ENCODE peak calls at places on chromosomes 1 and 21, in eight cellular contexts. Q is Peyer's patch, X is esophagus squamous epithelium, S is ovary, H is body of pancreas, A is prostate gland, W is IMR-90, K is spleen. M is an unnamed sample.

GRCh38 chr1:114113801-114114750 is 39.6 kb downstream of the SYT6 start:
- DNase-seq in A (no peak), W (peak; percentile 6), H (no peak), X (no peak), Q (no peak), K (no peak), S (no peak), M (no peak)

GRCh38 chr1:157399984-157400382 is 152.3 kb downstream of the FCRL5 start:
- DNase-seq in K (no peak), H (no peak), S (no peak), Q (no peak), W (no peak), X (no peak), A (no peak), M (no peak)

GRCh38 chr1:203361843-203362524 is 11.1 kb upstream of the FMOD start:
- DNase-seq in K (peak; percentile 87), H (no peak), X (no peak), W (peak; percentile 82), S (peak; percentile 8), A (no peak), Q (peak; percentile 43), M (no peak)

GRCh38 chr1:247407180-247407616 is 8.8 kb upstream of the NLRP3 start:
- DNase-seq in Q (peak; percentile 46), X (no peak), A (no peak), S (no peak), H (no peak), K (peak; percentile 86), W (no peak), M (no peak)

GRCh38 chr1:158506369-158506987 is 34.5 kb downstream of the OR10R2 start:
- DNase-seq in K (no peak), W (peak; percentile 8), H (peak; percentile 8), S (no peak), A (no peak), Q (peak; percentile 47), X (no peak), M (no peak)

GRCh38 chr1:41629571-41629970 is 145.1 kb upstream of the EDN2 start:
- DNase-seq in Q (no peak), K (no peak), X (no peak), H (no peak), W (peak; percentile 85), S (no peak), A (no peak), M (no peak)

GRCh38 chr1:22874785-22875184 is 97.9 kb downstream of the LACTBL1 start:
- DNase-seq in K (no peak), W (no peak), Q (no peak), H (no peak), S (no peak), X (no peak), A (no peak), M (no peak)

GRCh38 chr21:16198546-16198945 is 468.8 kb downstream of the USP25 start:
- DNase-seq in Q (no peak), K (no peak), W (no peak), A (no peak), X (no peak), H (no peak), S (no peak), M (no peak)

GRCh38 chr1:230176871-230177411 is 109.9 kb downstream of the GALNT2 start:
- DNase-seq in W (peak; percentile 41), Q (no peak), A (no peak), X (no peak), S (peak; percentile 76), H (peak; percentile 87), K (no peak), M (no peak)

GRCh38 chr1:27623327-27624212 is 11.4 kb downstream of the FGR start:
- DNase-seq in Q (no peak), K (no peak), S (no peak), A (no peak), X (no peak), H (no peak), W (no peak), M (peak; percentile 57)

GRCh38 chr1:232335751-232336274 is 294.1 kb downstream of the SIPA1L2 start:
- DNase-seq in A (no peak), X (no peak), H (no peak), K (no peak), W (no peak), Q (no peak), S (no peak), M (no peak)

GRCh38 chr1:241990040-241990439 is 8.9 kb downstream of the MAP1LC3C start:
- DNase-seq in X (no peak), K (no peak), S (peak; percentile 88), W (peak; percentile 82), A (no peak), H (peak; percentile 62), Q (peak; percentile 36), M (peak; percentile 91)

GRCh38 chr1:59819566-59820438 is 5.1 kb downstream of the HOOK1 start:
- DNase-seq in X (no peak), S (no peak), K (no peak), W (no peak), H (no peak), A (no peak), Q (no peak), M (no peak)

GRCh38 chr1:214233856-214234634 is 46.9 kb upstream of the SMYD2 start:
- DNase-seq in K (no peak), W (no peak), Q (no peak), H (no peak), A (no peak), S (no peak), X (no peak), M (no peak)

GRCh38 chr1:201353186-201353940 is 24.1 kb downstream of the TNNT2 start:
- DNase-seq in H (peak; percentile 3), Q (no peak), A (no peak), K (peak; percentile 47), S (no peak), W (no peak), X (no peak), M (peak; percentile 49)

GRCh38 chr1:54287176-54287650 is 87.2 kb downstream of the MRPL37 start:
- DNase-seq in Q (peak; percentile 38), A (peak; percentile 87), K (peak; percentile 82), W (peak; percentile 55), S (peak; percentile 79), X (peak; percentile 10), H (peak; percentile 80), M (peak; percentile 90)

DNA sequence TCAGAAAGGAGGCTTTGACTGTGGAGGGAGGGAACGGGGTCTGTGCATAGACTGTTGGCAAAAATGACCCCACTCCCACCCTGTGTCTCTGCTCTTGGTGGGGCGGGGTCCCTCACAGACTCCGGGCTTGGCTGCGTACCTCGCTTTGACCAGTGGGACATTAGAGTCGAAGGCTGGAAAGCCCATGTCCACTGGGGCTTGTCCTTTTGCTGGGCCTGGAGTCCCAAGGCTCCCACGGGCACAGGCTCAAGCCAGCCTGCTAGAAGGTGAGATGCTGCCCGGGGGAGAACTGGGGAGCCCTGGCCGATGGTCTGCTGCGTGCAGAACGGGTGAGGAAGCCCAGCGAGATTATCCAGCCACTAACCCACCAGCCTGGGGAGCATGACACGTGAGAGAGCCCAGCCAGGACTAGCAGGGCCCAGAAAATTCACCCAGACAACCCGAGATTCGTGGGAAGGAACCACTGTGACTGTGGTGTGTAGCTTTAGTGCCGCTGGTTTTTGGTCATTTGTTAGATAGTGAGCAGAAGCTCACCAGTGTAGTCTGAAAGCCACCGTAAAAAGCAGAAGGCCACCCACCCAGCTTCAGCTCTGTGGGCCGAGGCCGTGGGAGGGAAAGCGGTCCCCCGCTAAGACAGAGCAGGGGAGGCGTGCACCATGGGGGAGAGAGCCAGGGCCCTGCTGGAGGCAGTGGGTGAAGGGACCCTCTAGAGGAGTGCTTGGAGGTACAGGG is 78.3 kb upstream of the C1orf174 start:
- DNase-seq in Q (no peak), X (no peak), S (no peak), H (no peak), K (peak; percentile 50), W (no peak), A (no peak), M (no peak)
- H3K9me3 ChIP-seq in Q (no peaks in the 10 kb centered on the region), X (no peaks in the 10 kb centered on the region), S (no peaks in the 10 kb centered on the region), H (no peaks in the 10 kb centered on the region), K (no peaks in the 10 kb centered on the region), W (peaks cover 65% of the 10 kb centered on the region), A (no peaks in the 10 kb centered on the region), M (no peaks in the 10 kb centered on the region)

DNA sequence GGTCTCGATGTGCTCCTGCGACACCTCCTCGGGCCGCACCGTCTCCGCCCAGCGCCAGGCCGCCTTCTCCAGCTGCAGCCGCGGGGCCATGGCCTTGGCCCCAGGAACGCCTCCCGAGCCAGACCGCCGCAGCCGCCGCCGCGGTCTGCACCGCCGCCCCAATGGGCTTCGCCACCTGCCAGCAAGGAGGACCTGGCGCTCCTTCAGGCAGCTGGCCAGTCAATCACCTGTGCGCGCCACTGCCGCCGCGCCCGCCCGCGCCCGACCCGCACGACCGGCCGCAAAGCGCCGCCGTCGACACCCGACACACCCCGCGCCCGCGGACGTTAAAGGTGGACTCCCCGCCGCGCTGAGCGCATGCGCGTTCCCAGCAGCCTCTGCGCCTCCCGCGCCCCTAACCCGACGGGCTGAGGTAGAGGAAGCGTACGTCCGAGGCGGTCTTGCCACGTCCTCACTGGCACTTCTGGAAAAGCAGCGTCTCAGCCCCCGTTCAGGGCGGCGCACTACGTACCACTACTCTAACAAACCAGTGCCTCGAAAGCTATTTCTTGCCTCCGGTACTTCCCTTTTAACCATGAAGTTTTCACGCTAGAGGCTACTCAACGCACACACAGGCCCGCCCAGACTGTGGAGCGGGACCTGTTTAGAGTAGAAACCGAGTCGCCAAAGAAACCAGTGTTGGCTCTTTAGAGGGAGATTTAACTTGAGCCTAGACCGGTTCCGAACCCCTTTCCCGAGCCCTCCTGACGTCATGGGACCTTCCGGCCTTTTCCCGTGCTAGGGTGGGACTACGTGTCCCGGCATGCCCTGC is at the start of gene USP48:
- DNase-seq in K (peak; percentile 100), S (peak; percentile 97), Q (peak; percentile 97), H (peak; percentile 98), X (peak; percentile 86), A (peak; percentile 98), W (peak; percentile 97), M (peak; percentile 97)
- TF ChIP-seq POLR2A in K (peak; percentile 88), S (peak; percentile 99), Q (peak; percentile 96), H (peak; percentile 97), X (peak; percentile 75), A (peak; percentile 87), W (peak; percentile 98), M (peak; percentile 96)

GRCh38 chr1:42748461-42749410 is 8.7 kb upstream of the CLDN19 start:
- DNase-seq in S (no peak), K (no peak), A (no peak), W (no peak), H (no peak), Q (no peak), X (no peak), M (peak; percentile 30)

GRCh38 chr1:42748021-42748420 is 8.0 kb upstream of the CLDN19 start:
- DNase-seq in Q (no peak), W (no peak), S (no peak), X (no peak), K (no peak), A (no peak), H (no peak), M (peak; percentile 38)

GRCh38 chr1:42746436-42747105 is 6.5 kb upstream of the CLDN19 start:
- DNase-seq in W (no peak), X (no peak), A (no peak), Q (no peak), K (no peak), S (no peak), H (no peak), M (peak; percentile 71)

GRCh38 chr1:42745851-42746250 is 5.8 kb upstream of the CLDN19 start:
- DNase-seq in S (no peak), H (no peak), K (no peak), W (no peak), A (no peak), Q (no peak), X (no peak), M (peak; percentile 65)

GRCh38 chr1:42747125-42747524 is 7.1 kb upstream of the CLDN19 start:
- DNase-seq in W (no peak), K (peak; percentile 84), A (no peak), X (no peak), S (peak; percentile 44), H (peak; percentile 60), Q (no peak), M (peak; percentile 79)
- TF ChIP-seq CTCF in W (peak; percentile 46), K (peak; percentile 54), A (peak; percentile 75), X (peak; percentile 64), S (no peak), H (peak; percentile 54), Q (peak; percentile 65), M (peak; percentile 48)

GRCh38 chr1:187951817-187952216 is 1123.1 kb downstream of the PLA2G4A start:
- DNase-seq in X (no peak), Q (no peak), S (no peak), W (no peak), H (no peak), A (no peak), K (no peak), M (no peak)
- H3K9me3 ChIP-seq in X (peaks cover 3% of the 10 kb centered on the region), Q (no peaks in the 10 kb centered on the region), S (no peaks in the 10 kb centered on the region), W (peaks cover 3% of the 10 kb centered on the region), H (no peaks in the 10 kb centered on the region), A (no peaks in the 10 kb centered on the region), K (peaks cover 4% of the 10 kb centered on the region), M (peaks cover 6% of the 10 kb centered on the region)